ENCODE peak calls at places on chromosomes 5 and 9, in ten cellular contexts. N is transverse colon; T is CD4-positive, alpha-beta T cell; R is omental fat pad; X is left lung; C is AG04449; V is right lobe of liver; F is DND-41; Z is neural crest cell; K is PC-3. L is an unnamed sample.
A peak's percentile ranks its signal among the peaks of the same experiment; 100 is the strongest.

GRCh38 chr9:136511670-136512592 is 29.1 kb upstream of the SEC16A start:
- DNase-seq in N (no peak), T (no peak), R (no peak), X (peak; percentile 51), C (no peak), V (peak; percentile 82), F (no peak), Z (peak; percentile 54), K (no peak), L (peak; percentile 73)

GRCh38 chr5:32388429-32389111 is 56.0 kb downstream of the ZFR start:
- DNase-seq in N (no peak), T (no peak), R (no peak), X (no peak), C (no peak), V (no peak), F (no peak), Z (no peak), K (peak; percentile 7), L (no peak)

GRCh38 chr9:38196721-38197120 is 127.7 kb upstream of the SHB start:
- DNase-seq in N (no peak), T (no peak), R (no peak), X (no peak), C (no peak), V (no peak), F (no peak), Z (no peak), K (peak; percentile 35), L (no peak)

GRCh38 chr5:137695651-137696428 is 40.0 kb downstream of the KLHL3 start:
- DNase-seq in N (no peak), T (peak; percentile 23), R (no peak), X (no peak), C (no peak), V (no peak), F (peak; percentile 24), Z (no peak), K (no peak), L (peak; percentile 70)

GRCh38 chr5:151298063-151298462 is 5.5 kb downstream of the SLC36A3 start:
- DNase-seq in N (no peak), T (no peak), R (no peak), X (no peak), C (no peak), V (no peak), F (peak; percentile 39), Z (no peak), K (peak; percentile 78), L (peak; percentile 32)

GRCh38 chr5:155475318-155475717 is 461.8 kb downstream of the KIF4B start:
- DNase-seq in N (no peak), T (no peak), R (no peak), X (no peak), C (no peak), V (no peak), F (no peak), Z (no peak), K (no peak), L (no peak)

GRCh38 chr5:89289604-89290003 is 406.6 kb upstream of the MEF2C start:
- DNase-seq in N (no peak), T (no peak), R (no peak), X (no peak), C (peak; percentile 89), V (no peak), F (no peak), Z (no peak), K (no peak), L (no peak)

GRCh38 chr5:40428129-40428528 is 251.6 kb upstream of the PTGER4 start:
- DNase-seq in N (no peak), T (no peak), R (no peak), X (no peak), C (no peak), V (no peak), F (peak; percentile 76), Z (no peak), K (peak; percentile 67), L (no peak)

GRCh38 chr5:172775326-172776234 is 4.6 kb upstream of the DUSP1 start:
- DNase-seq in N (peak; percentile 84), T (no peak), R (peak; percentile 89), X (peak; percentile 89), C (peak; percentile 76), V (peak; percentile 94), F (no peak), Z (no peak), K (peak; percentile 74), L (no peak)

GRCh38 chr9:121122450-121123032 is 47.8 kb downstream of the CNTRL start:
- DNase-seq in N (no peak), T (no peak), R (no peak), X (no peak), C (no peak), V (no peak), F (no peak), Z (no peak), K (no peak), L (no peak)

GRCh38 chr9:108083160-108083559 is 593.6 kb upstream of the KLF4 start:
- DNase-seq in N (no peak), T (no peak), R (no peak), X (no peak), C (no peak), V (no peak), F (no peak), Z (no peak), K (no peak), L (no peak)

GRCh38 chr9:108081112-108081511 is 591.5 kb upstream of the KLF4 start:
- DNase-seq in N (no peak), T (no peak), R (no peak), X (no peak), C (no peak), V (no peak), F (no peak), Z (no peak), K (no peak), L (no peak)

GRCh38 chr9:108078823-108079222 is 589.3 kb upstream of the KLF4 start:
- DNase-seq in N (no peak), T (no peak), R (no peak), X (no peak), C (no peak), V (no peak), F (no peak), Z (no peak), K (no peak), L (no peak)

GRCh38 chr9:108083796-108084352 is 594.3 kb upstream of the KLF4 start:
- DNase-seq in N (no peak), T (no peak), R (no peak), X (no peak), C (no peak), V (no peak), F (no peak), Z (no peak), K (no peak), L (no peak)

GRCh38 chr9:108080285-108080684 is 590.7 kb upstream of the KLF4 start:
- DNase-seq in N (no peak), T (no peak), R (no peak), X (no peak), C (no peak), V (no peak), F (no peak), Z (no peak), K (no peak), L (no peak)
- TF ChIP-seq CTCF in N (no peak), T (no peak), R (no peak), X (no peak), C (no peak), V (no peak), F (no peak), Z (no peak), K (no peak), L (no peak)

GRCh38 chr9:137787376-137787775 is 90.2 kb upstream of the CACNA1B start:
- DNase-seq in N (no peak), T (no peak), R (no peak), X (peak; percentile 27), C (no peak), V (no peak), F (no peak), Z (no peak), K (no peak), L (no peak)
- TF ChIP-seq CTCF in N (no peak), T (no peak), R (no peak), X (no peak), C (no peak), V (no peak), F (no peak), Z (no peak), K (no peak), L (no peak)

GRCh38 chr9:113416149-113416726 is 5.7 kb downstream of the C9orf43 start:
- DNase-seq in N (no peak), T (no peak), R (no peak), X (no peak), C (no peak), V (no peak), F (no peak), Z (no peak), K (no peak), L (no peak)

GRCh38 chr9:113421726-113422125 is 11.2 kb downstream of the C9orf43 start:
- DNase-seq in N (no peak), T (no peak), R (no peak), X (no peak), C (no peak), V (no peak), F (no peak), Z (no peak), K (no peak), L (no peak)

DNA sequence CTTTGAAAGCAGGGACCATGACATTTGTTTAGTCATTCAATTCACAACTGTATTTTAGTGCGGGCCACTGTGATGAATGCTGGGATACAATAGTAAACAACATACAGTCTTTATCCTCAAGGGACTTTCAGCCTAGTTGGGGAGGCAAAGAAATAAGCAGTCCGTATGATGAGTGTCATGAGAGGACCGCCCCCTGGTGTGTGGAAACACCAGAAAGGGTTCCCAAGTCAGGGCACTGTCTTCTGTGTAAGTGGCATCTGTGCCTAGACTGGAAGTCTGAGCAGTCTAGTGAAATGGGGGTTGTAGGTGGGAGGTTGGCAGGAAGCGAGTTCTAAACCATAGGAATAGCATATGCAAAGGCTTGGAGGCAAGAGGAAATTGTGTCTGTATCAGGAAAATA is 6.8 kb downstream of the C9orf43 start:
- DNase-seq in N (no peak), T (no peak), R (no peak), X (no peak), C (no peak), V (no peak), F (no peak), Z (no peak), K (no peak), L (no peak)
- TF ChIP-seq CTCF in N (no peak), T (peak; percentile 9), R (no peak), X (no peak), C (no peak), V (no peak), F (no peak), Z (no peak), K (no peak), L (no peak)

DNA sequence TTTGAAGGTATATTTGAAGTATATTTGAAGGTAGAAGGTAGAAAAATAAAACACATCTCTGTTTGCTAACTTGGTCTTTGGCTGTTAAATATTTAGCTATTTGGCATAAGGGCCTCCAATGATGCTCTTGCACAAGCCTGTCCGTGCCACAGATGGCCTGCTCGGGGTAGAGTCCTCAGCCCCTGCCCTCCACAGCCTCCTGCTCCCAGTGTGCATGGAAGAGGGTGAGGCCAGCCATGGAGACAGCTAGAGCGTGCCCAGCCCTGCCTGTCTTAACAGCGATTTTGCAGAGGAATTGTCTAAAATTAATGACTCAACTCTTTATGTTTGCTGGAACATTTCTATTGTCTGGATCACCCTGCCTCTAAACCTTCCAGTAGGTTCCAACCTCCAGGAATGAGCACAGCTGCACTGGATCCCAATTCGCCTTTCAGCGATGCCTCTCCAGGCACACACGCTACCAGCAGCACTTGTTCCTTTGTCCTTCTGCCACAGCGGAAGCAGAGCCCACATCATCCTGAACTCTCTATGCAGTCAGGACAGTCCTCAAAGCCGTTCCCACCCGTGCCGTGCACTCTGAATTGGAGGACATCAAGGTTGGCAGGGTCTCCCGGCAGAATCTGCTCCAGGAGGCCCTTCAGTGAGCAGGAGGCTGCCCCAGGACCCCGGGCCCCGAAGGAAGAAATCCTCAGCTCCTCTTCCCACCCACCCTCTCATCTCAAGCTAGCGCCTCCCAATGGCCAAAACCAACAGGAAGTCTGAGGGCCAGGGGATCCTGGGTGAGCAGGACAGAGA is 254.0 kb upstream of the IRX1 start:
- DNase-seq in N (no peak), T (no peak), R (no peak), X (no peak), C (no peak), V (no peak), F (no peak), Z (no peak), K (no peak), L (no peak)
- TF ChIP-seq CTCF in N (no peak), T (no peak), R (no peak), X (no peak), C (no peak), V (no peak), F (peak; percentile 22), Z (no peak), K (no peak), L (no peak)

L was measured in endothelial cell.